ENCODE peak calls at places on chromosomes 3 and 15, in nine cellular contexts. One of them, this sample, is unnamed.

GRCh38 chr3:102299125-102299877 is 135.5 kb upstream of the ZPLD1 start:
- DNase-seq in progenitor cell of endocrine pancreas: no peak
- DNase-seq in LHCN-M2: peak
- DNase-seq in tibial artery: no peak
- DNase-seq in NCI-H1105 treated with DMSO at 0.1 percent for 48 hours: no peak
- DNase-seq in stimulated activated CD4-positive, alpha-beta T cell treated with anti-CD3 and anti-CD28 coated beads, Interleukin-15, amount 100 ng/mL, for 1 hour: no peak
- DNase-seq in T-helper 2 cell: no peak
- DNase-seq in head of caudate nucleus: no peak
- DNase-seq in DMS79 treated with DMSO at 0.1 percent for 48 hours: peak
- DNase-seq in this sample: no peak

GRCh38 chr15:25087137-25087536 is 132.3 kb downstream of the SNRPN start:
- DNase-seq in progenitor cell of endocrine pancreas: no peak
- DNase-seq in LHCN-M2: no peak
- DNase-seq in tibial artery: peak
- DNase-seq in NCI-H1105 treated with DMSO at 0.1 percent for 48 hours: no peak
- DNase-seq in stimulated activated CD4-positive, alpha-beta T cell treated with anti-CD3 and anti-CD28 coated beads, Interleukin-15, amount 100 ng/mL, for 1 hour: no peak
- DNase-seq in T-helper 2 cell: no peak
- DNase-seq in head of caudate nucleus: no peak
- DNase-seq in DMS79 treated with DMSO at 0.1 percent for 48 hours: no peak
- DNase-seq in this sample: no peak

GRCh38 chr3:77296527-77296926 is 256.6 kb downstream of the ROBO2 start:
- DNase-seq in progenitor cell of endocrine pancreas: no peak
- DNase-seq in LHCN-M2: peak
- DNase-seq in tibial artery: no peak
- DNase-seq in NCI-H1105 treated with DMSO at 0.1 percent for 48 hours: no peak
- DNase-seq in stimulated activated CD4-positive, alpha-beta T cell treated with anti-CD3 and anti-CD28 coated beads, Interleukin-15, amount 100 ng/mL, for 1 hour: no peak
- DNase-seq in T-helper 2 cell: no peak
- DNase-seq in head of caudate nucleus: no peak
- DNase-seq in DMS79 treated with DMSO at 0.1 percent for 48 hours: no peak
- DNase-seq in this sample: no peak

GRCh38 chr3:18847583-18848197 is 300.6 kb upstream of the KCNH8 start:
- DNase-seq in progenitor cell of endocrine pancreas: no peak
- DNase-seq in LHCN-M2: no peak
- DNase-seq in tibial artery: no peak
- DNase-seq in NCI-H1105 treated with DMSO at 0.1 percent for 48 hours: peak
- DNase-seq in stimulated activated CD4-positive, alpha-beta T cell treated with anti-CD3 and anti-CD28 coated beads, Interleukin-15, amount 100 ng/mL, for 1 hour: no peak
- DNase-seq in T-helper 2 cell: no peak
- DNase-seq in head of caudate nucleus: no peak
- DNase-seq in DMS79 treated with DMSO at 0.1 percent for 48 hours: no peak
- DNase-seq in this sample: no peak

GRCh38 chr3:151770941-151771340 is 37.2 kb downstream of the AADACL2 start:
- DNase-seq in progenitor cell of endocrine pancreas: no peak
- DNase-seq in LHCN-M2: peak
- DNase-seq in tibial artery: peak
- DNase-seq in NCI-H1105 treated with DMSO at 0.1 percent for 48 hours: no peak
- DNase-seq in stimulated activated CD4-positive, alpha-beta T cell treated with anti-CD3 and anti-CD28 coated beads, Interleukin-15, amount 100 ng/mL, for 1 hour: no peak
- DNase-seq in T-helper 2 cell: no peak
- DNase-seq in head of caudate nucleus: no peak
- DNase-seq in DMS79 treated with DMSO at 0.1 percent for 48 hours: no peak
- DNase-seq in this sample: no peak

GRCh38 chr3:19901337-19901736 is 32.7 kb downstream of the EFHB start:
- DNase-seq in progenitor cell of endocrine pancreas: no peak
- DNase-seq in LHCN-M2: peak
- DNase-seq in tibial artery: no peak
- DNase-seq in NCI-H1105 treated with DMSO at 0.1 percent for 48 hours: no peak
- DNase-seq in stimulated activated CD4-positive, alpha-beta T cell treated with anti-CD3 and anti-CD28 coated beads, Interleukin-15, amount 100 ng/mL, for 1 hour: no peak
- DNase-seq in T-helper 2 cell: no peak
- DNase-seq in head of caudate nucleus: no peak
- DNase-seq in DMS79 treated with DMSO at 0.1 percent for 48 hours: no peak
- DNase-seq in this sample: no peak

GRCh38 chr15:66936115-66936863 is 129.1 kb upstream of the SMAD3 start:
- DNase-seq in progenitor cell of endocrine pancreas: no peak
- DNase-seq in LHCN-M2: peak
- DNase-seq in tibial artery: peak
- DNase-seq in NCI-H1105 treated with DMSO at 0.1 percent for 48 hours: no peak
- DNase-seq in stimulated activated CD4-positive, alpha-beta T cell treated with anti-CD3 and anti-CD28 coated beads, Interleukin-15, amount 100 ng/mL, for 1 hour: no peak
- DNase-seq in T-helper 2 cell: no peak
- DNase-seq in head of caudate nucleus: no peak
- DNase-seq in DMS79 treated with DMSO at 0.1 percent for 48 hours: no peak
- DNase-seq in this sample: no peak

GRCh38 chr3:146505496-146505895 is 36.1 kb upstream of the PLSCR2 start:
- DNase-seq in progenitor cell of endocrine pancreas: no peak
- DNase-seq in LHCN-M2: peak
- DNase-seq in tibial artery: no peak
- DNase-seq in NCI-H1105 treated with DMSO at 0.1 percent for 48 hours: no peak
- DNase-seq in stimulated activated CD4-positive, alpha-beta T cell treated with anti-CD3 and anti-CD28 coated beads, Interleukin-15, amount 100 ng/mL, for 1 hour: no peak
- DNase-seq in T-helper 2 cell: no peak
- DNase-seq in head of caudate nucleus: no peak
- DNase-seq in DMS79 treated with DMSO at 0.1 percent for 48 hours: no peak
- DNase-seq in this sample: no peak

GRCh38 chr3:32198011-32198410 is 40.5 kb upstream of the CMTM8 start:
- DNase-seq in progenitor cell of endocrine pancreas: no peak
- DNase-seq in LHCN-M2: no peak
- DNase-seq in tibial artery: no peak
- DNase-seq in NCI-H1105 treated with DMSO at 0.1 percent for 48 hours: no peak
- DNase-seq in stimulated activated CD4-positive, alpha-beta T cell treated with anti-CD3 and anti-CD28 coated beads, Interleukin-15, amount 100 ng/mL, for 1 hour: no peak
- DNase-seq in T-helper 2 cell: no peak
- DNase-seq in head of caudate nucleus: no peak
- DNase-seq in DMS79 treated with DMSO at 0.1 percent for 48 hours: no peak
- DNase-seq in this sample: no peak

GRCh38 chr3:100915706-100916105 is 77.5 kb downstream of the ABI3BP start:
- DNase-seq in progenitor cell of endocrine pancreas: no peak
- DNase-seq in LHCN-M2: no peak
- DNase-seq in tibial artery: no peak
- DNase-seq in NCI-H1105 treated with DMSO at 0.1 percent for 48 hours: no peak
- DNase-seq in stimulated activated CD4-positive, alpha-beta T cell treated with anti-CD3 and anti-CD28 coated beads, Interleukin-15, amount 100 ng/mL, for 1 hour: no peak
- DNase-seq in T-helper 2 cell: no peak
- DNase-seq in head of caudate nucleus: no peak
- DNase-seq in DMS79 treated with DMSO at 0.1 percent for 48 hours: no peak
- DNase-seq in this sample: no peak

GRCh38 chr15:65032823-65033537 is 3.5 kb upstream of the MTFMT start:
- DNase-seq in progenitor cell of endocrine pancreas: peak
- DNase-seq in LHCN-M2: peak
- DNase-seq in tibial artery: peak
- DNase-seq in NCI-H1105 treated with DMSO at 0.1 percent for 48 hours: no peak
- DNase-seq in stimulated activated CD4-positive, alpha-beta T cell treated with anti-CD3 and anti-CD28 coated beads, Interleukin-15, amount 100 ng/mL, for 1 hour: no peak
- DNase-seq in T-helper 2 cell: peak
- DNase-seq in head of caudate nucleus: peak
- DNase-seq in DMS79 treated with DMSO at 0.1 percent for 48 hours: no peak
- DNase-seq in this sample: peak

GRCh38 chr15:75177360-75178071 is 24.2 kb upstream of the C15orf39 start:
- DNase-seq in progenitor cell of endocrine pancreas: no peak
- DNase-seq in LHCN-M2: peak
- DNase-seq in tibial artery: no peak
- DNase-seq in NCI-H1105 treated with DMSO at 0.1 percent for 48 hours: no peak
- DNase-seq in stimulated activated CD4-positive, alpha-beta T cell treated with anti-CD3 and anti-CD28 coated beads, Interleukin-15, amount 100 ng/mL, for 1 hour: no peak
- DNase-seq in T-helper 2 cell: no peak
- DNase-seq in head of caudate nucleus: no peak
- DNase-seq in DMS79 treated with DMSO at 0.1 percent for 48 hours: no peak
- DNase-seq in this sample: peak

GRCh38 chr3:186888569-186888968 is 41.8 kb upstream of the ST6GAL1 start:
- DNase-seq in progenitor cell of endocrine pancreas: no peak
- DNase-seq in LHCN-M2: no peak
- DNase-seq in tibial artery: no peak
- DNase-seq in NCI-H1105 treated with DMSO at 0.1 percent for 48 hours: peak
- DNase-seq in stimulated activated CD4-positive, alpha-beta T cell treated with anti-CD3 and anti-CD28 coated beads, Interleukin-15, amount 100 ng/mL, for 1 hour: no peak
- DNase-seq in T-helper 2 cell: no peak
- DNase-seq in head of caudate nucleus: no peak
- DNase-seq in DMS79 treated with DMSO at 0.1 percent for 48 hours: no peak
- DNase-seq in this sample: no peak

GRCh38 chr15:40313531-40314398 is 6.0 kb upstream of the PLCB2 start:
- DNase-seq in progenitor cell of endocrine pancreas: no peak
- DNase-seq in LHCN-M2: peak
- DNase-seq in tibial artery: no peak
- DNase-seq in NCI-H1105 treated with DMSO at 0.1 percent for 48 hours: peak
- DNase-seq in stimulated activated CD4-positive, alpha-beta T cell treated with anti-CD3 and anti-CD28 coated beads, Interleukin-15, amount 100 ng/mL, for 1 hour: no peak
- DNase-seq in T-helper 2 cell: no peak
- DNase-seq in head of caudate nucleus: peak
- DNase-seq in DMS79 treated with DMSO at 0.1 percent for 48 hours: peak
- DNase-seq in this sample: no peak

GRCh38 chr3:22372292-22372949 is 621.4 kb upstream of the ZNF385D start:
- DNase-seq in progenitor cell of endocrine pancreas: peak
- DNase-seq in LHCN-M2: no peak
- DNase-seq in tibial artery: no peak
- DNase-seq in NCI-H1105 treated with DMSO at 0.1 percent for 48 hours: peak
- DNase-seq in stimulated activated CD4-positive, alpha-beta T cell treated with anti-CD3 and anti-CD28 coated beads, Interleukin-15, amount 100 ng/mL, for 1 hour: no peak
- DNase-seq in T-helper 2 cell: no peak
- DNase-seq in head of caudate nucleus: no peak
- DNase-seq in DMS79 treated with DMSO at 0.1 percent for 48 hours: no peak
- DNase-seq in this sample: no peak

GRCh38 chr3:190849607-190850006 is 12.9 kb downstream of the GMNC start:
- DNase-seq in progenitor cell of endocrine pancreas: no peak
- DNase-seq in LHCN-M2: no peak
- DNase-seq in tibial artery: no peak
- DNase-seq in NCI-H1105 treated with DMSO at 0.1 percent for 48 hours: no peak
- DNase-seq in stimulated activated CD4-positive, alpha-beta T cell treated with anti-CD3 and anti-CD28 coated beads, Interleukin-15, amount 100 ng/mL, for 1 hour: no peak
- DNase-seq in T-helper 2 cell: no peak
- DNase-seq in head of caudate nucleus: no peak
- DNase-seq in DMS79 treated with DMSO at 0.1 percent for 48 hours: no peak
- DNase-seq in this sample: no peak

GRCh38 chr15:44596511-44597010 is 59.6 kb downstream of the EIF3J start:
- DNase-seq in progenitor cell of endocrine pancreas: no peak
- DNase-seq in LHCN-M2: no peak
- DNase-seq in tibial artery: no peak
- DNase-seq in NCI-H1105 treated with DMSO at 0.1 percent for 48 hours: no peak
- DNase-seq in stimulated activated CD4-positive, alpha-beta T cell treated with anti-CD3 and anti-CD28 coated beads, Interleukin-15, amount 100 ng/mL, for 1 hour: no peak
- DNase-seq in T-helper 2 cell: no peak
- DNase-seq in head of caudate nucleus: no peak
- DNase-seq in DMS79 treated with DMSO at 0.1 percent for 48 hours: no peak
- DNase-seq in this sample: no peak

GRCh38 chr3:139523718-139524117 is 15.8 kb downstream of the RBP1 start:
- DNase-seq in progenitor cell of endocrine pancreas: no peak
- DNase-seq in LHCN-M2: no peak
- DNase-seq in tibial artery: no peak
- DNase-seq in NCI-H1105 treated with DMSO at 0.1 percent for 48 hours: no peak
- DNase-seq in stimulated activated CD4-positive, alpha-beta T cell treated with anti-CD3 and anti-CD28 coated beads, Interleukin-15, amount 100 ng/mL, for 1 hour: no peak
- DNase-seq in T-helper 2 cell: no peak
- DNase-seq in head of caudate nucleus: no peak
- DNase-seq in DMS79 treated with DMSO at 0.1 percent for 48 hours: no peak
- DNase-seq in this sample: no peak

GRCh38 chr3:123758081-123758564 is 126.0 kb downstream of the MYLK start:
- DNase-seq in progenitor cell of endocrine pancreas: no peak
- DNase-seq in LHCN-M2: peak
- DNase-seq in tibial artery: no peak
- DNase-seq in NCI-H1105 treated with DMSO at 0.1 percent for 48 hours: peak
- DNase-seq in stimulated activated CD4-positive, alpha-beta T cell treated with anti-CD3 and anti-CD28 coated beads, Interleukin-15, amount 100 ng/mL, for 1 hour: no peak
- DNase-seq in T-helper 2 cell: no peak
- DNase-seq in head of caudate nucleus: no peak
- DNase-seq in DMS79 treated with DMSO at 0.1 percent for 48 hours: peak
- DNase-seq in this sample: no peak

GRCh38 chr3:178392553-178392952 is 143.7 kb upstream of the KCNMB2 start:
- DNase-seq in progenitor cell of endocrine pancreas: no peak
- DNase-seq in LHCN-M2: peak
- DNase-seq in tibial artery: no peak
- DNase-seq in NCI-H1105 treated with DMSO at 0.1 percent for 48 hours: peak
- DNase-seq in stimulated activated CD4-positive, alpha-beta T cell treated with anti-CD3 and anti-CD28 coated beads, Interleukin-15, amount 100 ng/mL, for 1 hour: no peak
- DNase-seq in T-helper 2 cell: no peak
- DNase-seq in head of caudate nucleus: no peak
- DNase-seq in DMS79 treated with DMSO at 0.1 percent for 48 hours: no peak
- DNase-seq in this sample: no peak

GRCh38 chr3:172166261-172166660 is 126.9 kb downstream of the FNDC3B start:
- DNase-seq in progenitor cell of endocrine pancreas: no peak
- DNase-seq in LHCN-M2: no peak
- DNase-seq in tibial artery: no peak
- DNase-seq in NCI-H1105 treated with DMSO at 0.1 percent for 48 hours: no peak
- DNase-seq in stimulated activated CD4-positive, alpha-beta T cell treated with anti-CD3 and anti-CD28 coated beads, Interleukin-15, amount 100 ng/mL, for 1 hour: no peak
- DNase-seq in T-helper 2 cell: no peak
- DNase-seq in head of caudate nucleus: no peak
- DNase-seq in DMS79 treated with DMSO at 0.1 percent for 48 hours: no peak
- DNase-seq in this sample: no peak

GRCh38 chr15:68407141-68407885 is 24.6 kb downstream of the ITGA11 start:
- DNase-seq in progenitor cell of endocrine pancreas: no peak
- DNase-seq in LHCN-M2: no peak
- DNase-seq in tibial artery: peak
- DNase-seq in NCI-H1105 treated with DMSO at 0.1 percent for 48 hours: no peak
- DNase-seq in stimulated activated CD4-positive, alpha-beta T cell treated with anti-CD3 and anti-CD28 coated beads, Interleukin-15, amount 100 ng/mL, for 1 hour: no peak
- DNase-seq in T-helper 2 cell: no peak
- DNase-seq in head of caudate nucleus: no peak
- DNase-seq in DMS79 treated with DMSO at 0.1 percent for 48 hours: no peak
- DNase-seq in this sample: no peak

GRCh38 chr3:72950801-72951200 is 45.8 kb upstream of the PPP4R2 start:
- DNase-seq in progenitor cell of endocrine pancreas: no peak
- DNase-seq in LHCN-M2: no peak
- DNase-seq in tibial artery: no peak
- DNase-seq in NCI-H1105 treated with DMSO at 0.1 percent for 48 hours: no peak
- DNase-seq in stimulated activated CD4-positive, alpha-beta T cell treated with anti-CD3 and anti-CD28 coated beads, Interleukin-15, amount 100 ng/mL, for 1 hour: no peak
- DNase-seq in T-helper 2 cell: no peak
- DNase-seq in head of caudate nucleus: no peak
- DNase-seq in DMS79 treated with DMSO at 0.1 percent for 48 hours: no peak
- DNase-seq in this sample: no peak

GRCh38 chr3:14811733-14812132 is 7.0 kb upstream of the FGD5 start:
- DNase-seq in progenitor cell of endocrine pancreas: no peak
- DNase-seq in LHCN-M2: no peak
- DNase-seq in tibial artery: no peak
- DNase-seq in NCI-H1105 treated with DMSO at 0.1 percent for 48 hours: no peak
- DNase-seq in stimulated activated CD4-positive, alpha-beta T cell treated with anti-CD3 and anti-CD28 coated beads, Interleukin-15, amount 100 ng/mL, for 1 hour: no peak
- DNase-seq in T-helper 2 cell: no peak
- DNase-seq in head of caudate nucleus: no peak
- DNase-seq in DMS79 treated with DMSO at 0.1 percent for 48 hours: no peak
- DNase-seq in this sample: no peak

GRCh38 chr3:178982138-178982537 is 89.5 kb downstream of the ZMAT3 start:
- DNase-seq in progenitor cell of endocrine pancreas: no peak
- DNase-seq in LHCN-M2: no peak
- DNase-seq in tibial artery: no peak
- DNase-seq in NCI-H1105 treated with DMSO at 0.1 percent for 48 hours: no peak
- DNase-seq in stimulated activated CD4-positive, alpha-beta T cell treated with anti-CD3 and anti-CD28 coated beads, Interleukin-15, amount 100 ng/mL, for 1 hour: no peak
- DNase-seq in T-helper 2 cell: no peak
- DNase-seq in head of caudate nucleus: no peak
- DNase-seq in DMS79 treated with DMSO at 0.1 percent for 48 hours: no peak
- DNase-seq in this sample: no peak

GRCh38 chr15:28111552-28111951 is 12.4 kb upstream of the OCA2 start:
- DNase-seq in progenitor cell of endocrine pancreas: no peak
- DNase-seq in LHCN-M2: no peak
- DNase-seq in tibial artery: no peak
- DNase-seq in NCI-H1105 treated with DMSO at 0.1 percent for 48 hours: no peak
- DNase-seq in stimulated activated CD4-positive, alpha-beta T cell treated with anti-CD3 and anti-CD28 coated beads, Interleukin-15, amount 100 ng/mL, for 1 hour: no peak
- DNase-seq in T-helper 2 cell: no peak
- DNase-seq in head of caudate nucleus: peak
- DNase-seq in DMS79 treated with DMSO at 0.1 percent for 48 hours: no peak
- DNase-seq in this sample: no peak

GRCh38 chr15:101179341-101180153 is 72.3 kb downstream of the CHSY1 start:
- DNase-seq in progenitor cell of endocrine pancreas: no peak
- DNase-seq in LHCN-M2: peak
- DNase-seq in tibial artery: no peak
- DNase-seq in NCI-H1105 treated with DMSO at 0.1 percent for 48 hours: no peak
- DNase-seq in stimulated activated CD4-positive, alpha-beta T cell treated with anti-CD3 and anti-CD28 coated beads, Interleukin-15, amount 100 ng/mL, for 1 hour: no peak
- DNase-seq in T-helper 2 cell: no peak
- DNase-seq in head of caudate nucleus: no peak
- DNase-seq in DMS79 treated with DMSO at 0.1 percent for 48 hours: no peak
- DNase-seq in this sample: no peak

GRCh38 chr3:178771511-178771910 is 235.3 kb downstream of the KCNMB2 start:
- DNase-seq in progenitor cell of endocrine pancreas: no peak
- DNase-seq in LHCN-M2: no peak
- DNase-seq in tibial artery: no peak
- DNase-seq in NCI-H1105 treated with DMSO at 0.1 percent for 48 hours: no peak
- DNase-seq in stimulated activated CD4-positive, alpha-beta T cell treated with anti-CD3 and anti-CD28 coated beads, Interleukin-15, amount 100 ng/mL, for 1 hour: no peak
- DNase-seq in T-helper 2 cell: no peak
- DNase-seq in head of caudate nucleus: no peak
- DNase-seq in DMS79 treated with DMSO at 0.1 percent for 48 hours: no peak
- DNase-seq in this sample: no peak

GRCh38 chr3:174949523-174949922 is 90.4 kb downstream of the NAALADL2 start:
- DNase-seq in progenitor cell of endocrine pancreas: no peak
- DNase-seq in LHCN-M2: peak
- DNase-seq in tibial artery: no peak
- DNase-seq in NCI-H1105 treated with DMSO at 0.1 percent for 48 hours: no peak
- DNase-seq in stimulated activated CD4-positive, alpha-beta T cell treated with anti-CD3 and anti-CD28 coated beads, Interleukin-15, amount 100 ng/mL, for 1 hour: no peak
- DNase-seq in T-helper 2 cell: no peak
- DNase-seq in head of caudate nucleus: no peak
- DNase-seq in DMS79 treated with DMSO at 0.1 percent for 48 hours: no peak
- DNase-seq in this sample: no peak

GRCh38 chr3:14124223-14124614 is 451 bp downstream of the CHCHD4 start:
- DNase-seq in progenitor cell of endocrine pancreas: no peak
- DNase-seq in LHCN-M2: peak
- DNase-seq in tibial artery: peak
- DNase-seq in NCI-H1105 treated with DMSO at 0.1 percent for 48 hours: peak
- DNase-seq in stimulated activated CD4-positive, alpha-beta T cell treated with anti-CD3 and anti-CD28 coated beads, Interleukin-15, amount 100 ng/mL, for 1 hour: peak
- DNase-seq in T-helper 2 cell: peak
- DNase-seq in head of caudate nucleus: peak
- DNase-seq in DMS79 treated with DMSO at 0.1 percent for 48 hours: peak
- DNase-seq in this sample: peak

GRCh38 chr15:70559223-70559823 is 204.0 kb downstream of the UACA start:
- DNase-seq in progenitor cell of endocrine pancreas: no peak
- DNase-seq in LHCN-M2: peak
- DNase-seq in tibial artery: peak
- DNase-seq in NCI-H1105 treated with DMSO at 0.1 percent for 48 hours: no peak
- DNase-seq in stimulated activated CD4-positive, alpha-beta T cell treated with anti-CD3 and anti-CD28 coated beads, Interleukin-15, amount 100 ng/mL, for 1 hour: peak
- DNase-seq in T-helper 2 cell: peak
- DNase-seq in head of caudate nucleus: no peak
- DNase-seq in DMS79 treated with DMSO at 0.1 percent for 48 hours: no peak
- DNase-seq in this sample: peak

This sample was measured in posterior cingulate gyrus.